ENCODE peak calls at places on chromosomes 11 and 22, in nine cellular contexts. S is GM12892; X is sciatic nerve; B is activated naive CD8-positive, alpha-beta T cell treated with anti-CD3 and anti-CD28 coated beads, Interleukin-2, amount 10 ng/mL, durations not matched to agents 7 days and 5 days; P is Peyer's patch; V is midbrain; K is HEK293T; F is EL; G is activated T-helper 9 cell treated with anti-CD3 and anti-CD28 coated beads, Interleukin-2, amount 50 U/mL, for 16 hours. C is an unnamed sample.

GRCh38 chr11:65404638-65405339 is 17.8 kb upstream of the NEAT1 start:
- DNase-seq in S (no peak), X (no peak), B (peak; percentile 23), P (no peak), V (no peak), K (no peak), F (no peak), G (no peak), C (no peak)

GRCh38 chr22:32698926-32699619 is 102.4 kb upstream of the TIMP3 start:
- DNase-seq in S (no peak), X (peak; percentile 73), B (no peak), P (no peak), V (no peak), K (no peak), F (no peak), G (no peak), C (no peak)

GRCh38 chr11:10657308-10658271 is 36.0 kb downstream of the IRAG1 start:
- DNase-seq in S (no peak), X (no peak), B (no peak), P (no peak), V (no peak), K (no peak), F (peak; percentile 77), G (no peak), C (no peak)

GRCh38 chr11:78318321-78318720 is 99.3 kb downstream of the GAB2 start:
- DNase-seq in S (no peak), X (no peak), B (no peak), P (no peak), V (no peak), K (no peak), F (no peak), G (no peak), C (no peak)

GRCh38 chr11:128830836-128831780 is 36.0 kb downstream of the KCNJ1 start:
- DNase-seq in S (no peak), X (peak; percentile 91), B (peak; percentile 86), P (peak; percentile 94), V (peak; percentile 87), K (peak; percentile 76), F (peak; percentile 79), G (peak; percentile 79), C (peak; percentile 63)

GRCh38 chr11:102446606-102447005 is 6.0 kb downstream of the TMEM123 start:
- DNase-seq in S (no peak), X (no peak), B (no peak), P (no peak), V (no peak), K (no peak), F (peak; percentile 92), G (no peak), C (peak; percentile 99)

GRCh38 chr11:63769044-63769718 is 606 bp upstream of the ZFTA start:
- DNase-seq in S (peak; percentile 46), X (peak; percentile 66), B (peak; percentile 68), P (peak; percentile 58), V (no peak), K (peak; percentile 52), F (peak; percentile 51), G (no peak), C (no peak)

GRCh38 chr11:128520886-128521696 is 66.3 kb downstream of the ETS1 start:
- DNase-seq in S (no peak), X (no peak), B (no peak), P (no peak), V (peak; percentile 30), K (no peak), F (no peak), G (no peak), C (no peak)

GRCh38 chr11:65482306-65482850 is 16.5 kb upstream of the MALAT1 start:
- DNase-seq in S (no peak), X (peak; percentile 31), B (no peak), P (no peak), V (no peak), K (no peak), F (no peak), G (no peak), C (no peak)

GRCh38 chr22:42439021-42439420 is 6.8 kb upstream of the NFAM1 start:
- DNase-seq in S (no peak), X (no peak), B (no peak), P (no peak), V (no peak), K (no peak), F (no peak), G (no peak), C (no peak)

GRCh38 chr22:36467042-36467810 is 14.2 kb downstream of the TXN2 start:
- DNase-seq in S (no peak), X (no peak), B (no peak), P (no peak), V (no peak), K (no peak), F (peak; percentile 94), G (no peak), C (no peak)

GRCh38 chr22:21657361-21658118 is 8.3 kb upstream of the PPIL2 start:
- DNase-seq in S (peak; percentile 99), X (peak; percentile 75), B (peak; percentile 92), P (peak; percentile 93), V (no peak), K (peak; percentile 87), F (peak; percentile 68), G (peak; percentile 70), C (no peak)

GRCh38 chr22:30238661-30239420 is 7.7 kb downstream of the LIF start:
- DNase-seq in S (no peak), X (peak; percentile 70), B (peak; percentile 67), P (no peak), V (no peak), K (no peak), F (peak; percentile 31), G (no peak), C (no peak)

GRCh38 chr11:45848654-45849081 is 1.4 kb downstream of the CRY2 start:
- DNase-seq in S (no peak), X (peak; percentile 32), B (no peak), P (no peak), V (no peak), K (no peak), F (no peak), G (no peak), C (no peak)

GRCh38 chr11:28228196-28228595 is 120.0 kb downstream of the METTL15 start:
- DNase-seq in S (no peak), X (no peak), B (no peak), P (no peak), V (no peak), K (no peak), F (peak; percentile 62), G (no peak), C (peak; percentile 40)